ENCODE peak calls at places on chromosomes 6 and 20, in five cellular contexts. Y is body of pancreas; I is CD8-positive, alpha-beta memory T cell; J is OCI-LY7; U is psoas muscle. S is an unnamed sample.

GRCh38 chr6:19231878-19232519 is 605.2 kb upstream of the ID4 start:
- DNase-seq in J (no peak), Y (no peak), I (no peak), U (no peak), S (no peak)

GRCh38 chr6:36660771-36661471 is 17.6 kb upstream of the CDKN1A start:
- DNase-seq in I (no peak), Y (peak; percentile 47), J (no peak), U (peak; percentile 65), S (no peak)

GRCh38 chr20:32861446-32861845 is 2.7 kb downstream of the EFCAB8 start:
- DNase-seq in J (no peak), U (no peak), I (no peak), Y (no peak), S (no peak)

GRCh38 chr6:42200035-42200434 is 5.3 kb upstream of the GUCA1B start:
- DNase-seq in Y (no peak), J (no peak), U (no peak), I (no peak), S (no peak)

GRCh38 chr6:167760979-167761793 is 65.5 kb upstream of the AFDN start:
- DNase-seq in U (no peak), Y (peak; percentile 31), I (no peak), J (no peak), S (no peak)

GRCh38 chr6:5996701-5997419 is 9.9 kb downstream of the NRN1 start:
- DNase-seq in U (no peak), J (no peak), Y (no peak), I (no peak), S (no peak)

GRCh38 chr6:69571234-69571633 is 225.6 kb downstream of the LMBRD1 start:
- DNase-seq in U (no peak), I (no peak), J (no peak), Y (no peak), S (no peak)

GRCh38 chr20:38726849-38727601 is 2.7 kb downstream of the SLC32A1 start:
- DNase-seq in J (peak; percentile 32), Y (peak; percentile 28), I (peak; percentile 33), U (no peak), S (peak; percentile 12)

GRCh38 chr6:56403663-56404200 is 156.4 kb upstream of the COL21A1 start:
- DNase-seq in J (no peak), Y (no peak), I (no peak), U (no peak), S (no peak)

GRCh38 chr6:154569136-154569862 is 58.8 kb upstream of the CNKSR3 start:
- DNase-seq in Y (no peak), U (no peak), I (no peak), J (no peak), S (no peak)

GRCh38 chr6:32194825-32195651 is 2.6 kb upstream of the GPSM3 start:
- DNase-seq in I (no peak), Y (peak; percentile 51), U (no peak), J (peak; percentile 71), S (no peak)

GRCh38 chr20:1336699-1337387 is 7.9 kb upstream of the SDCBP2 start:
- DNase-seq in I (no peak), J (no peak), U (peak; percentile 77), Y (peak; percentile 45), S (no peak)

GRCh38 chr20:45088247-45088646 is 12.7 kb downstream of the KCNS1 start:
- DNase-seq in U (no peak), Y (no peak), I (no peak), J (no peak), S (no peak)

GRCh38 chr20:25236450-25237304 is 11.2 kb upstream of the PYGB start:
- DNase-seq in I (no peak), Y (no peak), J (no peak), U (no peak), S (no peak)

GRCh38 chr6:119226089-119226488 is 123.5 kb downstream of the MAN1A1 start:
- DNase-seq in J (no peak), U (no peak), I (no peak), Y (no peak), S (no peak)

DNA sequence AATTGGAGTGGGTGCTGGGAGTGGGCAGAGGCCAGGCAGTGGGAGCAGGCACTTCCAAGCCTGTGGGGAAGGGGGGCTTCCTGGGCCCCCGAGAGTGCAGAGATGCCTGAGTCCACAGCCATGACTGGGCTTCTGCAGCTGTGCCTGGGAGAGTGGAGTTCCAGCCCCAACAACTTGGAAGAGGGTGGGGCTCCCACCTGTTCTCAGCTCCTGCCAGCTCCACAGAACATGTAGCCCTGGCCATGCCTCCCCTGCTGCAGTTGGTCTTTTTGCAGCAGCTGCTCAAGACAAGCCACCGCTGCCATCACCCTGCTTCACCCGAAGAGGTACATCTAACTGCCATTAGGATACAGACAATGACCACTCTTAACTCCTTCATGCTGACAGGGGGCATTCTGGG is 1092.3 kb downstream of the KHDRBS2 start:
- DNase-seq in J (no peak), I (no peak), Y (no peak), U (no peak), S (no peak)
- H3K9me3 ChIP-seq in J (no peaks in the 10 kb centered on the region), I (no peaks in the 10 kb centered on the region), Y (no peaks in the 10 kb centered on the region), U (no peaks in the 10 kb centered on the region), S (peaks cover 4% of the 10 kb centered on the region)

GRCh38 chr6:170473226-170473789 is 79.8 kb downstream of the PSMB1 start:
- DNase-seq in J (no peak), I (no peak), U (no peak), Y (no peak), S (no peak)
- H3K4me1 ChIP-seq in J (no peaks in the 10 kb centered on the region), I (no peaks in the 10 kb centered on the region), U (no peaks in the 10 kb centered on the region), Y (no peaks in the 10 kb centered on the region), S (no peaks in the 10 kb centered on the region)

GRCh38 chr20:37454636-37455035 is 66.4 kb upstream of the NNAT start:
- DNase-seq in I (no peak), Y (no peak), J (no peak), U (no peak), S (no peak)
- H3K9me3 ChIP-seq in I (peaks cover 9% of the 10 kb centered on the region), Y (no peaks in the 10 kb centered on the region), J (no peaks in the 10 kb centered on the region), U (peaks cover 7% of the 10 kb centered on the region), S (no peaks in the 10 kb centered on the region)

DNA sequence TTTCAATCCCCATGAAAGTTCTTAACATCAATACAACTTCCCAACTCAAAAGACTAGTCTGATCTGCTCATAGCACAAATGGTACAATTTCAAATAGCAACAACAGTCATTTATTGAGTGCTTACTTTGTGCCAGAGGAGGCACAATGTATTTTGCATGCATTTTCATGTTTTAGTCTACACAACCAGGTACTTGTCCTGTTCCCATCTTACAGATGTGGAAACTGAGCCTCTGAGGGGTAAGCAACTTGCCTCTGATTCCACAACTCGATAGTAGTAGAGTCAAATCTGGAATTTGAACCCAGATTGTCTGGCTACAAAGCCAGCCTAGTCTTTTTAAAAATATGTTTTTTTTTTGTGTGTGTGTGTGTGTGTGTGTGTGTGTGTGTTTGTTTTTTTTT is 45.6 kb upstream of the TBC1D7 start:
- DNase-seq in U (no peak), Y (no peak), I (no peak), J (no peak), S (no peak)
- H3K4me1 ChIP-seq in U (peaks cover 4% of the 10 kb centered on the region), Y (peaks cover 7% of the 10 kb centered on the region), I (peaks cover 10% of the 10 kb centered on the region), J (peaks cover 44% of the 10 kb centered on the region), S (peaks cover 3% of the 10 kb centered on the region)

DNA sequence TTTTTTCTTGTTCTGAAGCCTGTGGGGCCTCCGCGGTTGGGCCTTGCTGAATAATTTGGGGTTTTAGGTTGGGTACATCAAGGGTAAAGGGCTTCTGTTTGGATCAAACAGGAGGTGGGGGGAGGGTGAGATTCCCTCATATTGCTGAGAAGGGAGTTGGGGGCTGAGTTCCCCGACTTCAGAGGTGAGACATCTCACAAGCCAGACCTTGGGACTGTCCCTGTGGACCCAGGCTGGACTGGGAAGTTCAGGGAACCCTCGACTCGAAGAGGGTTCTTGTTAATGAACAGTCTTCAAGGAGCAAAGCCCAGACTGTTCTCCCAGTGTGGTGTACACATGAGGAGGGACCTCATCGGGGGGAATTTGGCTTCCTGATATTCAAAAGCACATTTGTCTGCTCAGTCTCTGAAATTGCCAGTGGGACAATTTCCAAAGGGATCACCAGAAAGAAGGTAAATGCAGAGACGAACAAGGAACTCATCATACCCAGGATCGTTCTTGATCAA is 118.5 kb downstream of the SYCP2 start:
- DNase-seq in J (no peak), Y (no peak), I (no peak), U (no peak), S (no peak)
- H3K9me3 ChIP-seq in J (no peaks in the 10 kb centered on the region), Y (no peaks in the 10 kb centered on the region), I (no peaks in the 10 kb centered on the region), U (no peaks in the 10 kb centered on the region), S (no peaks in the 10 kb centered on the region)

GRCh38 chr6:166614589-166614988 is 12.5 kb downstream of the RPS6KA2 start:
- DNase-seq in Y (no peak), I (no peak), J (no peak), U (no peak), S (no peak)
- H3K4me1 ChIP-seq in Y (peaks cover 7% of the 10 kb centered on the region), I (no peaks in the 10 kb centered on the region), J (no peaks in the 10 kb centered on the region), U (peaks cover 69% of the 10 kb centered on the region), S (no peaks in the 10 kb centered on the region)

GRCh38 chr20:49281913-49282467 is 4.1 kb upstream of the ZNFX1 start:
- DNase-seq in J (no peak), U (no peak), Y (no peak), I (no peak), S (no peak)
- H3K9me3 ChIP-seq in J (no peaks in the 10 kb centered on the region), U (peaks cover 9% of the 10 kb centered on the region), Y (no peaks in the 10 kb centered on the region), I (peaks cover 67% of the 10 kb centered on the region), S (peaks cover 58% of the 10 kb centered on the region)

DNA sequence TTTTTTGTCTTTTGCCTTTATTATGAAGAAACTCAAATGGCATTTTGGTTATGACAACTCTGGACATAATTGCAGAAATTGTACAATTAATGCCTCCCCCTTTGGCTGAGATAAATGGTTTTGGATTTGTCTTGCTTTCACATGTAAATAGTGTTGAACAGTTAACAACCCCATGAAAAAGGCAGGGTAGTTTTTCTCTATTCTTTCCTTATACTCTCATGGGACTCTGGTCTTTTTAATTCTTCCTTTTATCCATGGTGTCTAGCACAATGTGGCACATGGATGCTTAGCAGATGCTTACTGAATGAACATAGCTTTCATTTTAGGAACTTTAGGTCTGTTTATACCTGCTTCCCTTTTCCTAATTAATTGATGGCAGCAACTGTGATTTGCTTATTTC is 75.6 kb downstream of the NCOA3 start:
- DNase-seq in U (no peak), J (no peak), Y (no peak), I (no peak), S (no peak)
- H3K4me1 ChIP-seq in U (peaks cover 53% of the 10 kb centered on the region), J (peaks cover 60% of the 10 kb centered on the region), Y (peaks cover 47% of the 10 kb centered on the region), I (peaks cover 34% of the 10 kb centered on the region), S (peaks cover 19% of the 10 kb centered on the region)

DNA sequence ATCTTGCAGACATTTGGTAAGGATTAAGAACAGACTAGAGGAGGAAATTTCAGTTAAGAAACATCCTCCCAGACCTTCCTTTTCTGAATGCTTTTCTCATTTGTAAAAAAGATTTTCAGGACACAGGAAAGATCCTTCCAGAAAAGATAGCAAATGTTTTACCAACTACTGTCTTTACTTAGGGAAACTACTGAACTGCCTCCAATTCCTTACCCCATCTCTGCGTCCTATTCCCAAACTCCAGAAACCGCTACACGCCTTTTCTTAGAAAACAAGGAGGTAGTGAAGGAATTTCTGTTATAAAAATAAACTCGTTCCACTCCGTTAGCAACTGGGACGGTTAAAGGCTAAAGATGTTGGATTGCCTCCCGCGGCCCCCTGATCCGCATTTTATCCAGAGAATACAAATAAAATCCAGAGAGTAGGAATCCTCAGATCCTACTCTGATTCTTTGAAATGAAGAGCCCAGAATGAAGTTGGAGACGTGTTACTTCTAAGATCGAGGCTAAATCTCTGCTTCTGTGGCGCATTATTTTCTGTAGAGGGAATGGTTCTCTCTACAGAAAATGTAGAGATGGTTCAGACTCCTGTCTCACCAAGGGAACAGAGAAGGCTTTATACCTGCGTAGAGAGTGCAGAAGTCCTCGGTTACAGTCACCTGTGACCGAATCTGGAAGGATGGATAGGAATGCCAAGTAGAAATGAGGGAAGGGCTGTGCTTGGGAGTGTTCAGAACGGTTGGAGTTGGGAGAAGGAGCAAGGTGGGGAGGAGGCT is 133.0 kb downstream of the GPX5 start:
- DNase-seq in I (no peak), J (peak; percentile 23), Y (no peak), U (no peak), S (no peak)
- H3K9me3 ChIP-seq in I (no peaks in the 10 kb centered on the region), J (no peaks in the 10 kb centered on the region), Y (no peaks in the 10 kb centered on the region), U (no peaks in the 10 kb centered on the region), S (no peaks in the 10 kb centered on the region)

S was measured in effector memory CD4-positive, alpha-beta T cell.